ENCODE peak calls at places on chromosomes 12 and 14, in ten cellular contexts. One of them, this sample, is unnamed.
A peak's percentile ranks its signal among the peaks of the same experiment; 100 is the strongest.

GRCh38 chr12:127620956-127621355 is 646.0 kb upstream of the TMEM132C start:
- DNase-seq in hepatocyte: peak; percentile 50
- DNase-seq in body of pancreas: no peak
- DNase-seq in transverse colon: no peak
- DNase-seq in mesenchymal stem cell: peak; percentile 10
- DNase-seq in spleen: no peak
- DNase-seq in WERI-Rb-1: peak; percentile 56
- DNase-seq in right cardiac atrium: no peak
- DNase-seq in adrenal gland: no peak
- DNase-seq in CD4-positive, CD25-positive, alpha-beta regulatory T cell: no peak
- DNase-seq in this sample: no peak

GRCh38 chr14:53979747-53980642 is 23.4 kb upstream of the BMP4 start:
- DNase-seq in hepatocyte: no peak
- DNase-seq in body of pancreas: no peak
- DNase-seq in transverse colon: peak; percentile 21
- DNase-seq in mesenchymal stem cell: peak; percentile 87
- DNase-seq in spleen: no peak
- DNase-seq in WERI-Rb-1: no peak
- DNase-seq in right cardiac atrium: no peak
- DNase-seq in adrenal gland: peak; percentile 84
- DNase-seq in CD4-positive, CD25-positive, alpha-beta regulatory T cell: no peak
- DNase-seq in this sample: no peak

GRCh38 chr12:58639323-58639934 is 280.9 kb downstream of the LRIG3 start:
- DNase-seq in hepatocyte: no peak
- DNase-seq in body of pancreas: peak; percentile 6
- DNase-seq in transverse colon: no peak
- DNase-seq in mesenchymal stem cell: peak; percentile 22
- DNase-seq in spleen: no peak
- DNase-seq in WERI-Rb-1: peak; percentile 8
- DNase-seq in right cardiac atrium: no peak
- DNase-seq in adrenal gland: no peak
- DNase-seq in CD4-positive, CD25-positive, alpha-beta regulatory T cell: no peak
- DNase-seq in this sample: no peak

GRCh38 chr12:92506460-92506859 is 196.3 kb upstream of the PLEKHG7 start:
- DNase-seq in hepatocyte: no peak
- DNase-seq in body of pancreas: peak; percentile 26
- DNase-seq in transverse colon: no peak
- DNase-seq in mesenchymal stem cell: peak; percentile 17
- DNase-seq in spleen: no peak
- DNase-seq in WERI-Rb-1: no peak
- DNase-seq in right cardiac atrium: no peak
- DNase-seq in adrenal gland: no peak
- DNase-seq in CD4-positive, CD25-positive, alpha-beta regulatory T cell: no peak
- DNase-seq in this sample: no peak

GRCh38 chr12:20549115-20549719 is 145.9 kb upstream of the SLCO1C1 start:
- DNase-seq in hepatocyte: peak; percentile 51
- DNase-seq in body of pancreas: no peak
- DNase-seq in transverse colon: peak; percentile 26
- DNase-seq in mesenchymal stem cell: peak; percentile 40
- DNase-seq in spleen: no peak
- DNase-seq in WERI-Rb-1: peak; percentile 41
- DNase-seq in right cardiac atrium: peak; percentile 38
- DNase-seq in adrenal gland: no peak
- DNase-seq in CD4-positive, CD25-positive, alpha-beta regulatory T cell: no peak
- DNase-seq in this sample: no peak

GRCh38 chr12:3972576-3972975 is 99.4 kb upstream of the PARP11 start:
- DNase-seq in hepatocyte: no peak
- DNase-seq in body of pancreas: no peak
- DNase-seq in transverse colon: no peak
- DNase-seq in mesenchymal stem cell: no peak
- DNase-seq in spleen: no peak
- DNase-seq in WERI-Rb-1: no peak
- DNase-seq in right cardiac atrium: no peak
- DNase-seq in adrenal gland: no peak
- DNase-seq in CD4-positive, CD25-positive, alpha-beta regulatory T cell: peak; percentile 75
- DNase-seq in this sample: no peak

GRCh38 chr14:102215071-102215470 is 75.4 kb downstream of the WDR20 start:
- DNase-seq in hepatocyte: no peak
- DNase-seq in body of pancreas: peak; percentile 32
- DNase-seq in transverse colon: no peak
- DNase-seq in mesenchymal stem cell: no peak
- DNase-seq in spleen: no peak
- DNase-seq in WERI-Rb-1: no peak
- DNase-seq in right cardiac atrium: no peak
- DNase-seq in adrenal gland: peak; percentile 72
- DNase-seq in CD4-positive, CD25-positive, alpha-beta regulatory T cell: no peak
- DNase-seq in this sample: no peak

GRCh38 chr12:46206471-46206870 is 62.4 kb downstream of the SLC38A1 start:
- DNase-seq in hepatocyte: no peak
- DNase-seq in body of pancreas: no peak
- DNase-seq in transverse colon: no peak
- DNase-seq in mesenchymal stem cell: no peak
- DNase-seq in spleen: no peak
- DNase-seq in WERI-Rb-1: no peak
- DNase-seq in right cardiac atrium: no peak
- DNase-seq in adrenal gland: no peak
- DNase-seq in CD4-positive, CD25-positive, alpha-beta regulatory T cell: no peak
- DNase-seq in this sample: no peak

GRCh38 chr14:102508774-102509743 is 517 bp downstream of the ANKRD9 start:
- DNase-seq in hepatocyte: peak; percentile 82
- DNase-seq in body of pancreas: peak; percentile 53
- DNase-seq in transverse colon: peak; percentile 80
- DNase-seq in mesenchymal stem cell: peak; percentile 67
- DNase-seq in spleen: peak; percentile 88
- DNase-seq in WERI-Rb-1: no peak
- DNase-seq in right cardiac atrium: peak; percentile 88
- DNase-seq in adrenal gland: peak; percentile 87
- DNase-seq in CD4-positive, CD25-positive, alpha-beta regulatory T cell: no peak
- DNase-seq in this sample: peak; percentile 79

GRCh38 chr12:116673713-116674112 is 64.2 kb downstream of the SPRING1 start:
- DNase-seq in hepatocyte: no peak
- DNase-seq in body of pancreas: no peak
- DNase-seq in transverse colon: no peak
- DNase-seq in mesenchymal stem cell: no peak
- DNase-seq in spleen: no peak
- DNase-seq in WERI-Rb-1: no peak
- DNase-seq in right cardiac atrium: no peak
- DNase-seq in adrenal gland: no peak
- DNase-seq in CD4-positive, CD25-positive, alpha-beta regulatory T cell: peak; percentile 8
- DNase-seq in this sample: no peak

GRCh38 chr12:75722714-75723200 is 211.3 kb upstream of the KRR1 start:
- DNase-seq in hepatocyte: peak; percentile 56
- DNase-seq in body of pancreas: peak; percentile 67
- DNase-seq in transverse colon: peak; percentile 31
- DNase-seq in mesenchymal stem cell: peak; percentile 86
- DNase-seq in spleen: no peak
- DNase-seq in WERI-Rb-1: no peak
- DNase-seq in right cardiac atrium: no peak
- DNase-seq in adrenal gland: peak; percentile 81
- DNase-seq in CD4-positive, CD25-positive, alpha-beta regulatory T cell: peak; percentile 81
- DNase-seq in this sample: no peak

GRCh38 chr12:13205809-13206559 is 9.5 kb downstream of the EMP1 start:
- DNase-seq in hepatocyte: no peak
- DNase-seq in body of pancreas: no peak
- DNase-seq in transverse colon: no peak
- DNase-seq in mesenchymal stem cell: peak; percentile 95
- DNase-seq in spleen: no peak
- DNase-seq in WERI-Rb-1: no peak
- DNase-seq in right cardiac atrium: no peak
- DNase-seq in adrenal gland: peak; percentile 11
- DNase-seq in CD4-positive, CD25-positive, alpha-beta regulatory T cell: no peak
- DNase-seq in this sample: no peak
- H3K27ac ChIP-seq in hepatocyte: no peak overlapping the region
- H3K27ac ChIP-seq in body of pancreas: no peak overlapping the region
- H3K27ac ChIP-seq in transverse colon: no peak overlapping the region
- H3K27ac ChIP-seq in mesenchymal stem cell: peak overlapping the region; percentile 97
- H3K27ac ChIP-seq in spleen: no peak overlapping the region
- H3K27ac ChIP-seq in WERI-Rb-1: no peak overlapping the region
- H3K27ac ChIP-seq in right cardiac atrium: peak overlapping the region; percentile 49
- H3K27ac ChIP-seq in adrenal gland: no peak overlapping the region
- H3K27ac ChIP-seq in CD4-positive, CD25-positive, alpha-beta regulatory T cell: no peak overlapping the region
- H3K27ac ChIP-seq in this sample: peak overlapping the region; percentile 42

GRCh38 chr12:65125975-65126374 is 4.9 kb upstream of the WIF1 start:
- DNase-seq in hepatocyte: no peak
- DNase-seq in body of pancreas: no peak
- DNase-seq in transverse colon: no peak
- DNase-seq in mesenchymal stem cell: no peak
- DNase-seq in spleen: no peak
- DNase-seq in WERI-Rb-1: no peak
- DNase-seq in right cardiac atrium: no peak
- DNase-seq in adrenal gland: no peak
- DNase-seq in CD4-positive, CD25-positive, alpha-beta regulatory T cell: no peak
- DNase-seq in this sample: no peak
- H3K27me3 ChIP-seq in hepatocyte: peaks cover 34% of the 10 kb centered on the region
- H3K27me3 ChIP-seq in body of pancreas: no peaks in the 10 kb centered on the region
- H3K27me3 ChIP-seq in transverse colon: peaks cover 67% of the 10 kb centered on the region
- H3K27me3 ChIP-seq in mesenchymal stem cell: peaks cover 47% of the 10 kb centered on the region
- H3K27me3 ChIP-seq in spleen: peaks cover 61% of the 10 kb centered on the region
- H3K27me3 ChIP-seq in WERI-Rb-1: peaks cover 9% of the 10 kb centered on the region
- H3K27me3 ChIP-seq in right cardiac atrium: peaks cover 5% of the 10 kb centered on the region
- H3K27me3 ChIP-seq in adrenal gland: peaks cover 32% of the 10 kb centered on the region
- H3K27me3 ChIP-seq in CD4-positive, CD25-positive, alpha-beta regulatory T cell: peaks cover 39% of the 10 kb centered on the region
- H3K27me3 ChIP-seq in this sample: peaks cover 20% of the 10 kb centered on the region

GRCh38 chr12:121573949-121574520 is 6.8 kb downstream of the KDM2B start:
- DNase-seq in hepatocyte: no peak
- DNase-seq in body of pancreas: no peak
- DNase-seq in transverse colon: peak; percentile 32
- DNase-seq in mesenchymal stem cell: no peak
- DNase-seq in spleen: no peak
- DNase-seq in WERI-Rb-1: no peak
- DNase-seq in right cardiac atrium: no peak
- DNase-seq in adrenal gland: no peak
- DNase-seq in CD4-positive, CD25-positive, alpha-beta regulatory T cell: no peak
- DNase-seq in this sample: no peak

GRCh38 chr12:121575952-121576615 is 4.7 kb downstream of the KDM2B start:
- DNase-seq in hepatocyte: no peak
- DNase-seq in body of pancreas: no peak
- DNase-seq in transverse colon: no peak
- DNase-seq in mesenchymal stem cell: peak; percentile 37
- DNase-seq in spleen: no peak
- DNase-seq in WERI-Rb-1: no peak
- DNase-seq in right cardiac atrium: no peak
- DNase-seq in adrenal gland: no peak
- DNase-seq in CD4-positive, CD25-positive, alpha-beta regulatory T cell: no peak
- DNase-seq in this sample: no peak

GRCh38 chr12:121577443-121578180 is 3.2 kb downstream of the KDM2B start:
- DNase-seq in hepatocyte: no peak
- DNase-seq in body of pancreas: no peak
- DNase-seq in transverse colon: no peak
- DNase-seq in mesenchymal stem cell: peak; percentile 17
- DNase-seq in spleen: no peak
- DNase-seq in WERI-Rb-1: no peak
- DNase-seq in right cardiac atrium: no peak
- DNase-seq in adrenal gland: no peak
- DNase-seq in CD4-positive, CD25-positive, alpha-beta regulatory T cell: no peak
- DNase-seq in this sample: no peak

GRCh38 chr12:121576851-121577391 is 3.9 kb downstream of the KDM2B start:
- DNase-seq in hepatocyte: no peak
- DNase-seq in body of pancreas: no peak
- DNase-seq in transverse colon: no peak
- DNase-seq in mesenchymal stem cell: peak; percentile 83
- DNase-seq in spleen: no peak
- DNase-seq in WERI-Rb-1: peak; percentile 25
- DNase-seq in right cardiac atrium: no peak
- DNase-seq in adrenal gland: no peak
- DNase-seq in CD4-positive, CD25-positive, alpha-beta regulatory T cell: no peak
- DNase-seq in this sample: no peak

DNA sequence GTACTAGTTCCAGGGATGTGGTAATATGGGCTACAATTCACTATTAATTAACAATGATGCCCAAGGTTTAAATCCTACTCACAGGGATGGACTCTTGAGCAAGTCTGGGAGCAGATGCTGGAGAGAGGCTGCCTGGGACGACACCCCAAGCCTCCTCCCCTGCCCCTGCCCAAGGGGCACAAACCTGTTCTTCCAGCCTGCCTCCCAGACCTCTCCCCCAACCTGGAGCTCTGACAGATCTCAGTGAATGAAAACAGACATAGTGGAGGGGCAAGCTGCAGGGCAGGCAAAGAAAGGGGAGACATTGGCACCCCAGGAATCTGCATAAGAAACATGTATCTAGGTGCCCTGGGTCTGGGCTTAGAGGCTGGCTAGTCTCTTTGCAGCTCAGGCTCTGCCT is 5.8 kb downstream of the KDM2B start:
- DNase-seq in hepatocyte: no peak
- DNase-seq in body of pancreas: no peak
- DNase-seq in transverse colon: no peak
- DNase-seq in mesenchymal stem cell: no peak
- DNase-seq in spleen: no peak
- DNase-seq in WERI-Rb-1: no peak
- DNase-seq in right cardiac atrium: no peak
- DNase-seq in adrenal gland: no peak
- DNase-seq in CD4-positive, CD25-positive, alpha-beta regulatory T cell: no peak
- DNase-seq in this sample: no peak
- H3K27ac ChIP-seq in hepatocyte: no peak overlapping the region
- H3K27ac ChIP-seq in body of pancreas: no peak overlapping the region
- H3K27ac ChIP-seq in transverse colon: no peak overlapping the region
- H3K27ac ChIP-seq in mesenchymal stem cell: no peak overlapping the region
- H3K27ac ChIP-seq in spleen: no peak overlapping the region
- H3K27ac ChIP-seq in WERI-Rb-1: no peak overlapping the region
- H3K27ac ChIP-seq in right cardiac atrium: no peak overlapping the region
- H3K27ac ChIP-seq in adrenal gland: no peak overlapping the region
- H3K27ac ChIP-seq in CD4-positive, CD25-positive, alpha-beta regulatory T cell: no peak overlapping the region
- H3K27ac ChIP-seq in this sample: no peak overlapping the region

GRCh38 chr14:70123796-70124195 is 65.0 kb downstream of the SLC8A3 start:
- DNase-seq in hepatocyte: no peak
- DNase-seq in body of pancreas: no peak
- DNase-seq in transverse colon: no peak
- DNase-seq in mesenchymal stem cell: no peak
- DNase-seq in spleen: no peak
- DNase-seq in WERI-Rb-1: no peak
- DNase-seq in right cardiac atrium: no peak
- DNase-seq in adrenal gland: no peak
- DNase-seq in CD4-positive, CD25-positive, alpha-beta regulatory T cell: no peak
- DNase-seq in this sample: no peak

GRCh38 chr14:70127186-70127585 is 61.6 kb downstream of the SLC8A3 start:
- DNase-seq in hepatocyte: no peak
- DNase-seq in body of pancreas: no peak
- DNase-seq in transverse colon: no peak
- DNase-seq in mesenchymal stem cell: no peak
- DNase-seq in spleen: no peak
- DNase-seq in WERI-Rb-1: no peak
- DNase-seq in right cardiac atrium: no peak
- DNase-seq in adrenal gland: no peak
- DNase-seq in CD4-positive, CD25-positive, alpha-beta regulatory T cell: no peak
- DNase-seq in this sample: no peak

GRCh38 chr14:70116278-70116677 is 72.5 kb downstream of the SLC8A3 start:
- DNase-seq in hepatocyte: no peak
- DNase-seq in body of pancreas: no peak
- DNase-seq in transverse colon: no peak
- DNase-seq in mesenchymal stem cell: no peak
- DNase-seq in spleen: no peak
- DNase-seq in WERI-Rb-1: no peak
- DNase-seq in right cardiac atrium: no peak
- DNase-seq in adrenal gland: no peak
- DNase-seq in CD4-positive, CD25-positive, alpha-beta regulatory T cell: no peak
- DNase-seq in this sample: no peak

GRCh38 chr14:70118064-70118463 is 70.7 kb downstream of the SLC8A3 start:
- DNase-seq in hepatocyte: peak; percentile 39
- DNase-seq in body of pancreas: no peak
- DNase-seq in transverse colon: no peak
- DNase-seq in mesenchymal stem cell: no peak
- DNase-seq in spleen: no peak
- DNase-seq in WERI-Rb-1: no peak
- DNase-seq in right cardiac atrium: no peak
- DNase-seq in adrenal gland: no peak
- DNase-seq in CD4-positive, CD25-positive, alpha-beta regulatory T cell: no peak
- DNase-seq in this sample: no peak

GRCh38 chr14:70121521-70121920 is 67.2 kb downstream of the SLC8A3 start:
- DNase-seq in hepatocyte: no peak
- DNase-seq in body of pancreas: no peak
- DNase-seq in transverse colon: no peak
- DNase-seq in mesenchymal stem cell: no peak
- DNase-seq in spleen: no peak
- DNase-seq in WERI-Rb-1: no peak
- DNase-seq in right cardiac atrium: no peak
- DNase-seq in adrenal gland: no peak
- DNase-seq in CD4-positive, CD25-positive, alpha-beta regulatory T cell: no peak
- DNase-seq in this sample: no peak
- H3K27me3 ChIP-seq in hepatocyte: peaks cover 13% of the 10 kb centered on the region
- H3K27me3 ChIP-seq in body of pancreas: no peaks in the 10 kb centered on the region
- H3K27me3 ChIP-seq in transverse colon: peaks cover 3% of the 10 kb centered on the region
- H3K27me3 ChIP-seq in mesenchymal stem cell: no peaks in the 10 kb centered on the region
- H3K27me3 ChIP-seq in spleen: peaks cover 29% of the 10 kb centered on the region
- H3K27me3 ChIP-seq in WERI-Rb-1: peaks cover 30% of the 10 kb centered on the region
- H3K27me3 ChIP-seq in right cardiac atrium: no peaks in the 10 kb centered on the region
- H3K27me3 ChIP-seq in adrenal gland: no peaks in the 10 kb centered on the region
- H3K27me3 ChIP-seq in CD4-positive, CD25-positive, alpha-beta regulatory T cell: no peaks in the 10 kb centered on the region
- H3K27me3 ChIP-seq in this sample: peaks cover 5% of the 10 kb centered on the region

This sample was measured in lower lobe of right lung.